ENCODE peak calls at places on chromosomes 6 and 20, in nine cellular contexts. Z is lower lobe of right lung, P is PC-3, A is astrocyte, D is MM.1S, H is fibroblast of lung, G is right atrium auricular region, M is left ventricle myocardium inferior, E is IMR-90. S is an unnamed sample. For H3K4me1, the result is how much of the 10 kb centered on the place peaks cover.

GRCh38 chr6:148747145-148747492 is 289 bp downstream of the UST start:
- DNase-seq in E (peak), G (no peak), P (peak), Z (peak), D (no peak), M (peak), A (peak), H (no peak), S (peak)

GRCh38 chr20:62832212-62832922 is 15.5 kb downstream of the COL9A3 start:
- DNase-seq in Z (peak), H (peak), D (peak), A (no peak), G (no peak), E (no peak), P (peak), M (no peak), S (peak)

GRCh38 chr6:17865798-17866725 is 121.4 kb downstream of the KIF13A start:
- DNase-seq in Z (no peak), H (peak), G (peak), E (peak), M (peak), D (no peak), P (peak), A (peak), S (peak)

GRCh38 chr6:110944681-110945151 is 13.8 kb upstream of the GTF3C6 start:
- DNase-seq in Z (no peak), D (no peak), H (peak), M (no peak), A (peak), P (peak), G (no peak), E (peak), S (peak)

GRCh38 chr6:34074064-34074739 is 71.7 kb downstream of the GRM4 start:
- DNase-seq in H (no peak), M (no peak), Z (no peak), D (no peak), G (no peak), A (no peak), P (no peak), E (no peak), S (no peak)

GRCh38 chr20:51500311-51500710 is 42.2 kb downstream of the NFATC2 start:
- DNase-seq in M (no peak), P (peak), D (no peak), A (peak), E (no peak), G (no peak), Z (no peak), H (peak), S (no peak)

GRCh38 chr6:94623586-94623985 is 953.7 kb upstream of the MANEA start:
- DNase-seq in A (no peak), P (no peak), G (no peak), Z (no peak), E (no peak), H (no peak), D (no peak), M (no peak), S (no peak)

GRCh38 chr6:90251295-90251992 is 45.2 kb downstream of the BACH2 start:
- DNase-seq in A (no peak), P (no peak), M (no peak), H (peak), E (peak), G (no peak), D (peak), Z (no peak), S (no peak)

GRCh38 chr6:166597711-166598440 is 11.4 kb upstream of the RAMACL start:
- DNase-seq in Z (no peak), P (no peak), M (no peak), G (no peak), E (no peak), D (no peak), H (no peak), A (no peak), S (no peak)

GRCh38 chr6:126761854-126762253 is 356.6 kb upstream of the RSPO3 start:
- DNase-seq in G (no peak), A (no peak), M (no peak), D (no peak), H (no peak), Z (no peak), P (no peak), E (no peak), S (no peak)

GRCh38 chr20:12331236-12331635 is 413.5 kb downstream of the BTBD3 start:
- DNase-seq in P (no peak), H (no peak), Z (no peak), A (no peak), D (no peak), M (no peak), G (no peak), E (no peak), S (peak)

GRCh38 chr20:10802201-10802600 is 128.4 kb upstream of the JAG1 start:
- DNase-seq in A (peak), D (no peak), P (no peak), H (peak), G (no peak), Z (no peak), M (no peak), E (peak), S (no peak)

GRCh38 chr6:146310628-146311027 is 233.0 kb upstream of the RAB32 start:
- DNase-seq in P (no peak), G (no peak), M (no peak), H (no peak), Z (no peak), E (no peak), A (no peak), D (no peak), S (no peak)

GRCh38 chr6:168428052-168428829 is 12.7 kb upstream of the SMOC2 start:
- DNase-seq in G (no peak), D (no peak), M (no peak), P (no peak), A (no peak), E (no peak), Z (no peak), H (no peak), S (peak)

GRCh38 chr6:161744211-161745067 is 470.6 kb upstream of the AGPAT4 start:
- DNase-seq in A (peak), P (no peak), D (no peak), H (peak), M (no peak), Z (no peak), G (no peak), E (no peak), S (no peak)

GRCh38 chr6:129567374-129567773 is 142.6 kb downstream of the ARHGAP18 start:
- DNase-seq in G (no peak), M (no peak), D (peak), P (peak), A (no peak), H (no peak), E (no peak), Z (no peak), S (no peak)

GRCh38 chr6:169851641-169852503 is 100.5 kb downstream of the ERMARD start:
- DNase-seq in A (peak), Z (no peak), P (peak), D (no peak), H (peak), E (no peak), M (no peak), G (peak), S (no peak)

GRCh38 chr6:14638932-14639875 is 521.6 kb downstream of the CD83 start:
- DNase-seq in A (peak), P (peak), H (peak), Z (no peak), D (no peak), E (peak), M (peak), G (peak), S (no peak)

GRCh38 chr20:4932061-4932460 is 69.2 kb downstream of the SLC23A2 start:
- DNase-seq in M (no peak), D (no peak), P (no peak), G (no peak), Z (no peak), H (no peak), E (peak), A (no peak), S (no peak)

GRCh38 chr20:9615766-9616454 is 101.5 kb downstream of the LAMP5 start:
- DNase-seq in M (no peak), G (no peak), H (no peak), E (no peak), Z (no peak), D (peak), P (no peak), A (no peak), S (no peak)

GRCh38 chr20:37265152-37265551 is 3.5 kb upstream of the GHRH start:
- DNase-seq in D (no peak), Z (no peak), E (no peak), G (no peak), M (no peak), H (no peak), P (no peak), A (no peak), S (no peak)

GRCh38 chr20:52054123-52054522 is 137.5 kb downstream of the ZFP64 start:
- DNase-seq in M (no peak), G (no peak), Z (no peak), A (no peak), D (no peak), E (no peak), P (no peak), H (no peak), S (no peak)

GRCh38 chr6:106381871-106382270 is 21.4 kb downstream of the CRYBG1 start:
- DNase-seq in D (peak), G (no peak), E (no peak), P (peak), A (no peak), M (no peak), H (no peak), Z (no peak), S (no peak)

GRCh38 chr20:13119583-13119982 is 101.5 kb upstream of the ISM1 start:
- DNase-seq in E (peak), P (peak), A (peak), H (peak), D (peak), Z (no peak), G (no peak), M (no peak), S (peak)

GRCh38 chr6:18242062-18242851 is 22.1 kb downstream of the DEK start:
- DNase-seq in D (no peak), H (peak), M (no peak), A (peak), Z (no peak), P (peak), G (no peak), E (peak), S (no peak)

GRCh38 chr6:46746691-46747090 is at the start of gene ANKRD66:
- DNase-seq in G (no peak), M (no peak), A (no peak), D (no peak), E (no peak), Z (no peak), P (no peak), H (no peak), S (no peak)

GRCh38 chr6:150600302-150601017 is 775 bp downstream of the PLEKHG1 start:
- DNase-seq in Z (peak), M (peak), E (peak), A (peak), P (peak), D (peak), G (peak), H (peak), S (peak)

GRCh38 chr6:31556312-31556711 is 8.9 kb downstream of the NFKBIL1 start:
- DNase-seq in P (no peak), Z (no peak), M (no peak), H (no peak), D (no peak), G (no peak), A (no peak), E (no peak), S (no peak)
- H3K4me1 ChIP-seq in P (under half), Z (half or more), M (under half), H (under half), D (under half), G (under half), A (under half), E (under half), S (under half)

DNA sequence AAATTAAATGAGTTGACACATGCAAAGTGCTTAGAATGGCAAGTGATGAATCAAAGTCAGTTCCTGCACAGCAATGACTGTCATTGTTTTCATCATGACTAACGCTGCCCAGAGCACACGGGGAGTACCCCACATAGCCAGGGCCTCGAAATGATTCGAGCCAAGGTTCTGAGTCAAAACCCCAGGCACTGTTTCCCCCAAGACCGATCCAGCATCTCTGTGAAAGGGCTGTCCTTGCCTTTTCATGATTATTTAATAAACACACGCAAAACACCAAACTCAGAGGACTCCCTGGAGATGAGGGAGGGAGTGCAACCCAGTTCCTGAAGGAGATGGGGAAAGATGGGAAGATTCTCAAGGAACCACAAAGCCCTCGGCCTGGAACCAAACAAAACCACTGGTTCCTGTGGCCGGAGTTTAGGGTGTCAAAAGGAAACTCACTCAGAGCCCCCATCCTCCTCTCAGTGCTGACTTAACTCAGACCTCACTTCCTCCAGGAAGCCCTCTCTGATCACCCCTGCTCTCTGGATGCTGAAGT is 3.8 kb downstream of the PREX1 start:
- DNase-seq in P (peak), E (peak), G (no peak), H (peak), D (no peak), A (peak), Z (no peak), M (no peak), S (no peak)
- H3K4me3 ChIP-seq in P (peak), E (no peak), G (no peak), H (no peak), D (no peak), A (no peak), Z (peak), M (no peak), S (no peak)

DNA sequence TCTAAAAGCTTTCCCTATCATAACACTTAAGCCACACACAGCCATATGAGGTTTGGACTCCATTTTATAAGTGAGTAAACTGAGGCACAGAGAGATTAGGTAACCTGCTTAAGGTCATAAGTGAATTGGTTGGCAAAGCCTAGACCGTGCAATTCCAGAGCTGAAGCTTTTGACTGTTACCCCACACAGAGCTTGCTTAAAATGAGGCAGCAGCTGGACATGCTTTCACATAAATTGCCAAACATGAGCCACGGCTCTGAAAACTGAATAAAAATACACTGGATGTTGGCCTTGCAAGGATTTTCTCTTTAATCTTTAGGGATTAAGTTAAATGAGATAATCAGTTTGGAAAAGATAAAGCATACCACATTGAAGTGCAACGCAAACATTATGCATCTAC is 2.5 kb downstream of the RIPOR2 start:
- DNase-seq in E (no peak), D (no peak), A (no peak), M (no peak), Z (no peak), H (no peak), P (no peak), G (no peak), S (no peak)
- H3K27ac ChIP-seq in E (no peak), D (no peak), A (no peak), M (no peak), Z (no peak), H (no peak), P (no peak), G (no peak), S (no peak)

GRCh38 chr6:35730745-35731413 is 6.0 kb upstream of the ARMC12 start:
- DNase-seq in A (no peak), H (no peak), Z (no peak), D (no peak), G (peak), E (no peak), M (no peak), P (no peak), S (no peak)

GRCh38 chr6:35727935-35728662 is 8.7 kb upstream of the ARMC12 start:
- DNase-seq in P (peak), A (peak), D (peak), G (peak), M (peak), H (peak), Z (peak), E (peak), S (peak)

GRCh38 chr6:35728663-35729348 is 8.0 kb upstream of the ARMC12 start:
- DNase-seq in G (no peak), M (peak), Z (peak), E (no peak), P (no peak), D (peak), A (no peak), H (no peak), S (peak)

GRCh38 chr6:35729722-35730121 is 7.1 kb upstream of the ARMC12 start:
- DNase-seq in P (no peak), E (no peak), A (no peak), D (no peak), H (no peak), G (no peak), Z (no peak), M (no peak), S (no peak)

GRCh38 chr6:35729349-35729678 is 7.5 kb upstream of the ARMC12 start:
- DNase-seq in H (no peak), A (no peak), E (no peak), G (no peak), M (no peak), D (no peak), P (no peak), Z (no peak), S (no peak)
- H3K4me1 ChIP-seq in H (under half), A (under half), E (under half), G (half or more), M (half or more), D (under half), P (under half), Z (half or more), S (half or more)

GRCh38 chr6:159203304-159204005 is 34.3 kb downstream of the FNDC1 start:
- DNase-seq in P (peak), D (no peak), H (peak), G (peak), M (no peak), E (peak), A (peak), Z (no peak), S (no peak)
- H3K4me3 ChIP-seq in P (no peak), D (no peak), H (no peak), G (no peak), M (no peak), E (no peak), A (no peak), Z (no peak), S (no peak)

DNA sequence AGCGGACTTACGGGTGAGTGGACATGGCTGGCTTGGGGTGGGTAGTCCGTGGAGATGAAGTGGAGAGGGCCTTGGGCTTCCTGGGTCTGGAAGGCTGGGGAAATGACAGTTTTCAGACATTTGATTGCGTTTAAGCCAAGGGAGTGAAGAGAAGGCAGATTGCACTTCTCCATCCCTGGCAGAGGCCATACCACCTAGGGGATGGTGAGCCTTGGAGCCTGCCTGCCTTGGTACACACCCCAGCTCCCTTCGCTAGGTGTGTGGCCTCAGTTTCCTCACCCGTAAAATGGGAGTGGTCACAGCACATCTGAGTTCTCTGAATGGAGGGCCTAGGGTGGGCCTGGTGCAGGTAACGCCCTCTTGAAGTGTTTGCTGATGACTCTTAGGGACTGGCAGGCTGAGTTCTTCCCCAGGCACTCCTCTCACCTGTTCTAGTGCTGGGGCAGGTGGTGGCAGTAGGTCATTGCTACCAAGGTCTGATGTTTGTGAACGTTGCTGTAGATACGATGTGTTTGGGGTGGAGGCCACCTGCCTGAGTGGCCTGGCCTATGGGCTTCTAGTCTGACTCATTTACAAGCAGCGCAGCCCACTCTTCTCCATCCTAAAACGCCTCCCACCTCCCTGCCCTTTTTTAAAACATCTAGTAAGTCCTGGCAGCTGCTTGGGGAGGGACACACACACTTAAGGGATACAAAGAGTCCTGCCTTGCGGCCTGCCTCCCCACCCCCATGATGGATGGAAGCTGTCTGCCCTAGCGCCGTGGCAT is 2.3 kb downstream of the RBM38 start:
- DNase-seq in E (no peak), D (peak), A (no peak), M (no peak), H (peak), Z (peak), G (no peak), P (no peak), S (no peak)
- H3K27ac ChIP-seq in E (no peak), D (peak), A (no peak), M (peak), H (no peak), Z (peak), G (peak), P (no peak), S (no peak)